ENCODE peak calls at places on chromosomes 16 and 17, in six cellular contexts. I is stimulated activated naive CD8-positive, alpha-beta T cell treated with anti-CD3 and anti-CD28 coated beads, Interleukin-15, Interleukin-2, amounts not matched to agents 100 U/mL and 50 U/mL, for 24 hours; C is activated CD4-positive, CD25-positive, alpha-beta regulatory T cell treated with anti-CD3 and anti-CD28 coated beads, Interleukin-2, amount 50 U/mL, for 16 hours; P is activated gamma-delta T cell; F is NCI-H1417; U is RCC 7860. X is an unnamed sample.

GRCh38 chr16:64933890-64934289 is 188.0 kb downstream of the CDH11 start:
- DNase-seq in I (no peak), C (no peak), P (no peak), U (no peak), F (no peak), X (no peak)

GRCh38 chr16:3999479-3999868 is 116.8 kb downstream of the ADCY9 start:
- DNase-seq in F (no peak), C (no peak), I (no peak), P (no peak), U (no peak), X (no peak)

GRCh38 chr17:58352843-58353719 is 1.1 kb upstream of the SUPT4H1 start:
- DNase-seq in C (no peak), F (peak), U (no peak), I (peak), P (no peak), X (no peak)

GRCh38 chr16:19666451-19666850 is 51.6 kb downstream of the KNOP1 start:
- DNase-seq in I (no peak), F (no peak), P (no peak), U (no peak), C (no peak), X (no peak)

GRCh38 chr16:77009453-77009852 is 181.5 kb upstream of the MON1B start:
- DNase-seq in C (no peak), U (no peak), P (no peak), I (no peak), F (peak), X (no peak)

GRCh38 chr17:42817866-42818265 is 6.2 kb downstream of the BECN1 start:
- DNase-seq in C (no peak), U (peak), F (no peak), P (no peak), I (no peak), X (no peak)

GRCh38 chr17:43377056-43377810 is 21.6 kb upstream of the ARL4D start:
- DNase-seq in C (no peak), I (no peak), P (no peak), F (no peak), U (no peak), X (peak)

GRCh38 chr17:45906927-45907622 is 12.7 kb downstream of the MAPT start:
- DNase-seq in P (no peak), F (no peak), U (no peak), I (peak), C (no peak), X (no peak)

GRCh38 chr17:80348551-80349436 is 66.2 kb upstream of the ENDOV start:
- DNase-seq in P (no peak), F (no peak), C (no peak), U (peak), I (no peak), X (no peak)

GRCh38 chr17:40499551-40500189 is 1.8 kb downstream of the TNS4 start:
- DNase-seq in U (no peak), P (no peak), F (no peak), C (no peak), I (no peak), X (peak)

GRCh38 chr17:18235743-18236256 is 10.4 kb downstream of the LLGL1 start:
- DNase-seq in F (no peak), P (no peak), U (no peak), C (no peak), I (peak), X (peak)

GRCh38 chr16:77288222-77288621 is 89.0 kb downstream of the SYCE1L start:
- DNase-seq in C (no peak), I (no peak), U (peak), F (no peak), P (no peak), X (no peak)

GRCh38 chr16:71360378-71360777 is 1.9 kb downstream of the CALB2 start:
- DNase-seq in C (no peak), F (no peak), I (no peak), U (peak), P (no peak), X (no peak)

GRCh38 chr17:78129385-78130079 is 977 bp upstream of the TMC6 start:
- DNase-seq in U (no peak), F (no peak), P (no peak), C (no peak), I (peak), X (peak)

GRCh38 chr17:58630883-58631522 is 60.8 kb downstream of the TEX14 start:
- DNase-seq in U (no peak), P (no peak), C (peak), I (peak), F (no peak), X (no peak)

GRCh38 chr17:39626671-39627169 is at the start of gene PPP1R1B:
- DNase-seq in F (peak), U (no peak), P (no peak), I (no peak), C (no peak), X (no peak)

GRCh38 chr17:6506679-6507231 is 49.6 kb downstream of the PITPNM3 start:
- DNase-seq in C (no peak), I (no peak), F (no peak), P (no peak), U (peak), X (no peak)

GRCh38 chr16:4123617-4124300 is 7.5 kb upstream of the ADCY9 start:
- DNase-seq in I (no peak), F (no peak), P (no peak), U (no peak), C (no peak), X (no peak)

GRCh38 chr17:29593546-29594440 is 861 bp downstream of the ANKRD13B start:
- DNase-seq in C (no peak), I (peak), P (no peak), U (no peak), F (peak), X (no peak)

GRCh38 chr17:17001874-17002520 is 30.1 kb upstream of the TNFRSF13B start:
- DNase-seq in C (peak), F (peak), P (peak), I (peak), U (peak), X (peak)